ENCODE peak calls at places on chromosome 11, in eight cellular contexts. T is NCI-H2171; C is HFFc6; G is stimulated activated CD4-positive, alpha-beta T cell treated with anti-CD3 and anti-CD28 coated beads, Interleukin-12 subunit alpha, Interleukin-12 subunit beta, amount 100 ng/mL, for 24 hours; I is central memory CD4-positive, alpha-beta T cell; U is AG09319; J is EH; L is GM03348. X is an unnamed sample.

GRCh38 chr11:95680169-95680929 is 109.2 kb downstream of the FAM76B start:
- DNase-seq in T (no peak), I (no peak), U (no peak), J (peak), G (no peak), L (peak), C (no peak), X (no peak)

GRCh38 chr11:121615506-121615905 is 162.7 kb upstream of the SORL1-AS1 start:
- DNase-seq in L (peak), T (no peak), G (no peak), I (no peak), C (peak), J (peak), U (no peak), X (no peak)

GRCh38 chr11:16774920-16775603 is 36.6 kb downstream of the C11orf58 start:
- DNase-seq in C (no peak), J (no peak), U (no peak), G (no peak), I (no peak), T (no peak), L (no peak), X (no peak)

GRCh38 chr11:120096326-120096725 is 41.6 kb downstream of the TRIM29 start:
- DNase-seq in U (no peak), L (no peak), T (no peak), I (no peak), C (no peak), J (no peak), G (no peak), X (no peak)

GRCh38 chr11:16881074-16881709 is 133.0 kb downstream of the PLEKHA7 start:
- DNase-seq in L (peak), I (no peak), G (no peak), U (no peak), C (peak), J (peak), T (no peak), X (peak)

GRCh38 chr11:75133976-75134375 is 16.9 kb upstream of the SLCO2B1 start:
- DNase-seq in G (no peak), U (no peak), I (no peak), C (no peak), L (no peak), J (no peak), T (no peak), X (no peak)

GRCh38 chr11:3832816-3833215 is 7.9 kb downstream of the RHOG start:
- DNase-seq in I (no peak), G (no peak), J (no peak), U (no peak), T (no peak), C (no peak), L (no peak), X (no peak)

GRCh38 chr11:7548659-7549283 is 35.0 kb downstream of the PPFIBP2 start:
- DNase-seq in U (no peak), J (no peak), C (no peak), L (no peak), G (peak), T (no peak), I (no peak), X (no peak)

GRCh38 chr11:73087730-73088129 is 54.4 kb downstream of the FCHSD2 start:
- DNase-seq in T (no peak), G (no peak), L (no peak), U (no peak), C (peak), I (no peak), J (peak), X (no peak)

GRCh38 chr11:20248345-20248744 is 88.1 kb upstream of the DBX1 start:
- DNase-seq in G (no peak), U (no peak), I (no peak), T (no peak), C (no peak), L (no peak), J (no peak), X (no peak)

X was measured in ureter.